ENCODE peak calls at places on chromosomes 6 and 20, in four cellular contexts. One of them, this sample, is unnamed.

GRCh38 chr6:81451787-81452186 is 300.7 kb downstream of the TENT5A start:
- DNase-seq in K562: no peak
- DNase-seq in HepG2: peak
- DNase-seq in GM12878: no peak
- DNase-seq in this sample: peak

GRCh38 chr20:58981564-58982364 is 708 bp downstream of the NELFCD start:
- DNase-seq in K562: peak
- DNase-seq in HepG2: peak
- DNase-seq in GM12878: no peak
- DNase-seq in this sample: peak

GRCh38 chr6:163327936-163328335 is 86.6 kb upstream of the QKI start:
- DNase-seq in K562: no peak
- DNase-seq in HepG2: no peak
- DNase-seq in GM12878: no peak
- DNase-seq in this sample: no peak

GRCh38 chr20:63955281-63955845 is 853 bp downstream of the UCKL1 start:
- DNase-seq in K562: peak
- DNase-seq in HepG2: peak
- DNase-seq in GM12878: no peak
- DNase-seq in this sample: no peak

GRCh38 chr6:108559097-108559883 is 1.4 kb upstream of the FOXO3 start:
- DNase-seq in K562: peak
- DNase-seq in HepG2: peak
- DNase-seq in GM12878: no peak
- DNase-seq in this sample: peak

GRCh38 chr6:26657268-26657667 is 2.3 kb downstream of the ZNF322 start:
- DNase-seq in K562: no peak
- DNase-seq in HepG2: no peak
- DNase-seq in GM12878: no peak
- DNase-seq in this sample: no peak

GRCh38 chr20:20956586-20956985 is 149.6 kb downstream of the LINC00237 start:
- DNase-seq in K562: no peak
- DNase-seq in HepG2: no peak
- DNase-seq in GM12878: no peak
- DNase-seq in this sample: no peak

GRCh38 chr6:116034327-116034726 is 26.4 kb downstream of the FRK start:
- DNase-seq in K562: no peak
- DNase-seq in HepG2: no peak
- DNase-seq in GM12878: no peak
- DNase-seq in this sample: no peak

GRCh38 chr20:35271073-35271882 is 6.6 kb downstream of the MMP24OS start:
- DNase-seq in K562: peak
- DNase-seq in HepG2: no peak
- DNase-seq in GM12878: no peak
- DNase-seq in this sample: no peak

GRCh38 chr6:74222768-74223321 is 526.8 kb downstream of the CD109 start:
- DNase-seq in K562: no peak
- DNase-seq in HepG2: no peak
- DNase-seq in GM12878: no peak
- DNase-seq in this sample: no peak

GRCh38 chr6:159821111-159821510 is 21.0 kb downstream of the PNLDC1 start:
- DNase-seq in K562: no peak
- DNase-seq in HepG2: no peak
- DNase-seq in GM12878: no peak
- DNase-seq in this sample: no peak

GRCh38 chr6:134826889-134827737 is 122.8 kb downstream of the ALDH8A1 start:
- DNase-seq in K562: no peak
- DNase-seq in HepG2: no peak
- DNase-seq in GM12878: no peak
- DNase-seq in this sample: no peak

GRCh38 chr6:110558575-110558974 is 82.2 kb upstream of the SLC22A16 start:
- DNase-seq in K562: no peak
- DNase-seq in HepG2: no peak
- DNase-seq in GM12878: no peak
- DNase-seq in this sample: no peak

GRCh38 chr6:105326216-105326615 is 76.7 kb downstream of the PREP start:
- DNase-seq in K562: no peak
- DNase-seq in HepG2: peak
- DNase-seq in GM12878: no peak
- DNase-seq in this sample: no peak

GRCh38 chr20:57064836-57065235 is 201.6 kb downstream of the BMP7 start:
- DNase-seq in K562: no peak
- DNase-seq in HepG2: no peak
- DNase-seq in GM12878: no peak
- DNase-seq in this sample: no peak

DNA sequence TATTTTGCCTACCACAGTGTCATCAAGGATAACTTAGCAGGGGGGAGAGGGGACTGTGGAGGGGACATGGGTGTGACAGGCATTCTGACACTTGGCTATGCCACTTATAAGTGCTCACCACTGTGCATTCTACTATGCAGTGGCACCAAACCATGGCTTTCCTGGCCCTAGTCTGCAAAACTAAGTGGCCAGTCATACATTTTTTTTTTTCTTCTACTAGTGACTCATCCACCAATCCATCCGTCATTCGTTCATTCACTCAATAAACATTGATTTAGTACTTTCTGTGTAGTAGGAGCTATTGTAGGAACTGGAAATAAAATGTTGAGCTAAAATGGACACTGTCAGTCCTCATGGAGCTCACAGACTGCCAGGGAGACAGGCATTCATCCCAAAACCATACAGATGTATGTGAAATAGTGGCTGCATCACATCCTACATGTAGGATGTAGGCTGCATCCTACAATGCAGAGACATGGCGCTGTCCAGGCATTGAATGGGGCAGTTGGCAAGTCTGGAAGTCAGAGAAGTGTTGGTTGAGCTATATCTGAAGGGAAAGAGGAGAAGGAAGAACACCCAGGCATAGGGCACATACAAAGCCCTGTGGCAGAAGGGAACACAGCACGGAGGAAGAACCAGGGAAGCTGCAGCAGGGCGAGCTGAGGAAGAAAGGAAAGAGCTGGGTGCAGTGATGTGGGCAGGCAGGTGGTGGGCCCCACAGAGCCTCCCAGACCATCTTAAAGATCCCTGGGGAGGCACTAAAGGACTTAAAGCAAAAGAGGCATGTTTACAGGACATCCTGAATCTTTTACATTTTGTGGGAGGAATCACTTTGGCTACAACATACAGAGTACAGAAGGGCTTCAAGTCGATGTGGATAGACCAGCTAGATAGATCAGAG is 224.4 kb downstream of the UST start:
- DNase-seq in K562: no peak
- DNase-seq in HepG2: no peak
- DNase-seq in GM12878: no peak
- DNase-seq in this sample: no peak
- TF ChIP-seq KDM1A in K562: no peak
- TF ChIP-seq KDM1A in HepG2: no peak
- TF ChIP-seq KDM1A in GM12878: no peak
- TF ChIP-seq KDM1A in this sample: no peak

GRCh38 chr6:28534880-28535279 is 9.2 kb downstream of the GPX5 start:
- DNase-seq in K562: no peak
- DNase-seq in HepG2: no peak
- DNase-seq in GM12878: no peak
- DNase-seq in this sample: no peak

GRCh38 chr6:28542440-28543293 is 17.0 kb downstream of the GPX5 start:
- DNase-seq in K562: peak
- DNase-seq in HepG2: peak
- DNase-seq in GM12878: peak
- DNase-seq in this sample: peak

GRCh38 chr6:28537065-28537464 is 11.4 kb downstream of the GPX5 start:
- DNase-seq in K562: no peak
- DNase-seq in HepG2: no peak
- DNase-seq in GM12878: no peak
- DNase-seq in this sample: no peak

GRCh38 chr6:28541996-28542395 is 16.3 kb downstream of the GPX5 start:
- DNase-seq in K562: no peak
- DNase-seq in HepG2: no peak
- DNase-seq in GM12878: no peak
- DNase-seq in this sample: no peak

GRCh38 chr6:28537509-28538140 is 11.9 kb downstream of the GPX5 start:
- DNase-seq in K562: no peak
- DNase-seq in HepG2: no peak
- DNase-seq in GM12878: peak
- DNase-seq in this sample: peak
- H3K27ac ChIP-seq in K562: no peak
- H3K27ac ChIP-seq in HepG2: no peak
- H3K27ac ChIP-seq in GM12878: no peak
- H3K27ac ChIP-seq in this sample: no peak

DNA sequence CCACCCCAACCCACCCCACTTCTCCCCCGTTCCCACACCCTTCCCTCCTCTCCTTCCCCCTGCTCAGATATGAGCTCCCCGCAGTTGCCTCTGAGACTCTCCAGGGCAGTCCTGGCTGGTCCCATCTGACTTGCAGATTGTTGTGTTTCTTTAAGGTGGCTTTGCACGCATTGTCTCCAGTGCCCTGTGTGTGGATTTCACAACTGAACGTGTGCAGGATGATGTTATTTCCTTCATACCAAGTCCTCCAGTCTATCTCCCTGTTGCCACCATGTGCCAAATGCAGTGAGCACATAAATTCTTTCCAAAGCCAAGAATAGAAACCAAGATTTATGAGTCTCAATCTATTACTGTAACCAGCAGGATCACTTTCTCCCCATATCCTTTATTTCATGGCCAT is 79.1 kb downstream of the TMEM242 start:
- DNase-seq in K562: no peak
- DNase-seq in HepG2: no peak
- DNase-seq in GM12878: no peak
- DNase-seq in this sample: no peak
- TF ChIP-seq KDM1A in K562: no peak
- TF ChIP-seq KDM1A in HepG2: no peak
- TF ChIP-seq KDM1A in GM12878: no peak
- TF ChIP-seq KDM1A in this sample: no peak

DNA sequence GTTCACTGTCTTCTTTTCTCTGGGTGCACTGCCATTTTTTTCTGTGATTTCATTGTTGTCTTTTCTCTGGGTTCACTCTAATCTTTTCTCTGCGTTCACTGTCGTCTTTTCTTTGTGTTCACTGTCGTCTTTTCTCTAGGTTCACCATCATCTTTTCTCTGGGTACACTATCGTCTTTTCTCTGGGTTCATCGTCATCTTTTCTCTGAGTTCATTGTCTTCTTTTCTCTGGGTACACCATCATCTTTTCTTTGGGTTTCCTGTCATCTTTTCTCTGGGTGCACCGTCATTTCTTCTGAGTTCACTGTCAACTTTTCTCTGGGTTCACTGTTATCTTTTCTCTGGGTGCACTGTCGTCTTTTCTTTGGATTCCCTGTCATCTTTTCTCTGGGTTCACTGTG is 137.6 kb upstream of the MAP3K4 start:
- DNase-seq in K562: no peak
- DNase-seq in HepG2: no peak
- DNase-seq in GM12878: no peak
- DNase-seq in this sample: no peak
- H3K27ac ChIP-seq in K562: no peak
- H3K27ac ChIP-seq in HepG2: no peak
- H3K27ac ChIP-seq in GM12878: no peak
- H3K27ac ChIP-seq in this sample: no peak